ENCODE peak calls at places on chromosome 22, in six cellular contexts. L is effector CD8-positive, alpha-beta T cell; B is colonic mucosa; Q is left ventricle myocardium superior; V is heart right ventricle; U is substantia nigra. J is an unnamed sample.

GRCh38 chr22:36979511-36979910 is 39.7 kb downstream of the TST start:
- DNase-seq in L (no peak), V (no peak), B (no peak), U (no peak), Q (no peak), J (no peak)

GRCh38 chr22:42856179-42856864 is 751 bp downstream of the ARFGAP3 start:
- DNase-seq in L (peak), B (peak), U (no peak), V (peak), Q (peak), J (peak)

GRCh38 chr22:39148727-39149535 is 3.5 kb downstream of the CBX7 start:
- DNase-seq in B (peak), U (peak), Q (peak), L (peak), V (peak), J (no peak)

GRCh38 chr22:42950281-42950680 is 64.7 kb downstream of the PACSIN2 start:
- DNase-seq in U (no peak), B (no peak), V (no peak), L (no peak), Q (no peak), J (no peak)

GRCh38 chr22:26770624-26771023 is 113.2 kb downstream of the MIAT start:
- DNase-seq in L (no peak), V (no peak), U (no peak), Q (no peak), B (no peak), J (no peak)

GRCh38 chr22:39959640-39960447 is at the start of gene TMA7B:
- DNase-seq in V (no peak), L (no peak), B (no peak), Q (no peak), U (no peak), J (no peak)

GRCh38 chr22:44630826-44631225 is 71.2 kb upstream of the PRR5 start:
- DNase-seq in U (no peak), V (no peak), B (no peak), L (no peak), Q (no peak), J (no peak)

GRCh38 chr22:35172452-35172851 is 84.8 kb upstream of the HMGXB4 start:
- DNase-seq in Q (no peak), V (no peak), U (no peak), L (no peak), B (no peak), J (no peak)

GRCh38 chr22:43239102-43239875 is 52.4 kb upstream of the TTLL12 start:
- DNase-seq in Q (peak), L (no peak), V (peak), B (no peak), U (no peak), J (no peak)

GRCh38 chr22:48099251-48099650 is 1336.8 kb downstream of the TBC1D22A start:
- DNase-seq in U (no peak), B (no peak), Q (no peak), L (no peak), V (no peak), J (no peak)

GRCh38 chr22:19807914-19808872 is 46.5 kb downstream of the GNB1L start:
- DNase-seq in U (no peak), Q (peak), V (no peak), B (no peak), L (no peak), J (no peak)

GRCh38 chr22:19473578-19473977 is 5.4 kb downstream of the UFD1 start:
- DNase-seq in U (no peak), L (no peak), V (no peak), B (no peak), Q (no peak), J (no peak)

GRCh38 chr22:27999876-28000275 is 80.8 kb upstream of the PITPNB start:
- DNase-seq in B (no peak), U (no peak), Q (no peak), V (no peak), L (no peak), J (no peak)

GRCh38 chr22:36362819-36363377 is 24.9 kb downstream of the MYH9 start:
- DNase-seq in L (no peak), U (no peak), V (no peak), B (no peak), Q (no peak), J (no peak)

GRCh38 chr22:45997077-45997774 is 20.3 kb upstream of the WNT7B start:
- DNase-seq in L (no peak), Q (peak), B (peak), V (peak), U (peak), J (peak)

GRCh38 chr22:47163481-47163875 is 401.0 kb downstream of the TBC1D22A start:
- DNase-seq in U (no peak), B (no peak), Q (no peak), V (peak), L (no peak), J (no peak)

GRCh38 chr22:37017356-37017755 is 1.9 kb downstream of the TST start:
- DNase-seq in L (no peak), V (peak), Q (peak), U (no peak), B (no peak), J (no peak)

GRCh38 chr22:21444701-21445436 is 22.3 kb upstream of the TMEM191C start:
- DNase-seq in Q (peak), V (peak), U (no peak), B (no peak), L (no peak), J (peak)

GRCh38 chr22:43446881-43447280 is 35.1 kb downstream of the MPPED1 start:
- DNase-seq in B (no peak), Q (no peak), U (no peak), L (no peak), V (no peak), J (no peak)

GRCh38 chr22:40363059-40363458 is 7.3 kb upstream of the SGSM3 start:
- DNase-seq in B (no peak), Q (no peak), V (no peak), U (no peak), L (no peak), J (no peak)

GRCh38 chr22:45934659-45935341 is 42.2 kb downstream of the WNT7B start:
- DNase-seq in Q (peak), B (no peak), L (no peak), V (peak), U (no peak), J (peak)